ENCODE peak calls at places on chromosomes 5 and 9, in four cellular contexts. U is HepG2, X is A549, D is K562. Z is an unnamed sample.
A peak's percentile ranks its signal among the peaks of the same experiment; 100 is the strongest.

GRCh38 chr5:17436345-17436744 is 61.7 kb upstream of the TAF11L2 start:
- DNase-seq in U (no peak), X (no peak), D (no peak), Z (no peak)

GRCh38 chr9:134525841-134526797 is 115.5 kb upstream of the COL5A1 start:
- DNase-seq in D (no peak), U (no peak), X (no peak), Z (no peak)

GRCh38 chr5:30401479-30402058 is 791.9 kb upstream of the CDH6 start:
- DNase-seq in X (no peak), U (peak; percentile 53), D (no peak), Z (peak; percentile 48)

GRCh38 chr9:4293293-4293931 is 6.5 kb downstream of the GLIS3 start:
- DNase-seq in X (peak; percentile 50), D (no peak), U (no peak), Z (peak; percentile 97)

GRCh38 chr9:33778700-33779351 is 16.5 kb upstream of the PRSS3 start:
- DNase-seq in X (peak; percentile 67), D (peak; percentile 31), U (peak; percentile 54), Z (peak; percentile 59)

GRCh38 chr5:89064054-89064453 is 181.1 kb upstream of the MEF2C start:
- DNase-seq in D (no peak), U (no peak), X (no peak), Z (no peak)

GRCh38 chr5:109848130-109848529 is 158.4 kb downstream of the MAN2A1 start:
- DNase-seq in U (no peak), D (no peak), X (no peak), Z (no peak)

GRCh38 chr9:108382267-108382666 is 473.5 kb downstream of the ACTL7B start:
- DNase-seq in D (no peak), X (no peak), U (no peak), Z (no peak)

GRCh38 chr5:167857321-167857720 is 434.1 kb upstream of the WWC1 start:
- DNase-seq in U (no peak), D (no peak), X (no peak), Z (no peak)

GRCh38 chr5:87079219-87079618 is 188.5 kb upstream of the RASA1 start:
- DNase-seq in U (no peak), D (no peak), X (no peak), Z (no peak)

GRCh38 chr5:158776681-158777080 is 323.0 kb downstream of the EBF1 start:
- DNase-seq in D (no peak), U (no peak), X (no peak), Z (no peak)

GRCh38 chr5:37619353-37619752 is 220.5 kb downstream of the GDNF start:
- DNase-seq in U (no peak), D (no peak), X (no peak), Z (peak; percentile 86)

GRCh38 chr9:2181794-2182193 is 166.6 kb downstream of the SMARCA2 start:
- DNase-seq in X (no peak), D (peak; percentile 13), U (no peak), Z (peak; percentile 7)

GRCh38 chr5:14413331-14413750 is 168.3 kb upstream of the OTULINL start:
- DNase-seq in U (no peak), D (no peak), X (no peak), Z (peak; percentile 63)

GRCh38 chr5:102154291-102154690 is 141.8 kb downstream of the SLCO4C1 start:
- DNase-seq in X (no peak), D (no peak), U (no peak), Z (no peak)

GRCh38 chr5:116455061-116455460 is 119.6 kb downstream of the SEMA6A start:
- DNase-seq in D (no peak), X (no peak), U (no peak), Z (peak; percentile 6)

GRCh38 chr9:87527211-87527916 is 29.7 kb downstream of the DAPK1 start:
- DNase-seq in X (no peak), D (no peak), U (no peak), Z (no peak)

GRCh38 chr9:75612754-75613153 is 277.7 kb upstream of the PCSK5 start:
- DNase-seq in D (no peak), U (no peak), X (no peak), Z (no peak)

GRCh38 chr9:133119461-133120342 is 1.3 kb downstream of the RALGDS start:
- DNase-seq in D (no peak), U (no peak), X (no peak), Z (peak; percentile 4)

GRCh38 chr5:157457391-157457790 is 2.6 kb upstream of the NIPAL4 start:
- DNase-seq in D (no peak), X (no peak), U (no peak), Z (no peak)

GRCh38 chr5:148733601-148734438 is 79.5 kb upstream of the HTR4 start:
- DNase-seq in D (peak; percentile 47), X (peak; percentile 28), U (peak; percentile 66), Z (peak; percentile 84)

GRCh38 chr9:83056180-83056579 is 6.8 kb downstream of the RASEF start:
- DNase-seq in U (no peak), D (no peak), X (no peak), Z (no peak)

GRCh38 chr5:57366744-57367143 is 115.9 kb downstream of the ACTBL2 start:
- DNase-seq in D (no peak), U (peak; percentile 77), X (peak; percentile 74), Z (peak; percentile 28)

GRCh38 chr5:79521156-79521555 is 7.2 kb upstream of the HOMER1 start:
- DNase-seq in U (no peak), X (no peak), D (no peak), Z (no peak)

GRCh38 chr9:93899609-93900435 is 55.3 kb downstream of the BARX1 start:
- DNase-seq in U (no peak), X (no peak), D (no peak), Z (no peak)

GRCh38 chr9:93902780-93903655 is 52.1 kb downstream of the BARX1 start:
- DNase-seq in U (no peak), D (no peak), X (no peak), Z (no peak)

GRCh38 chr9:93902051-93902779 is 52.9 kb downstream of the BARX1 start:
- DNase-seq in X (no peak), D (no peak), U (no peak), Z (no peak)

GRCh38 chr9:93900436-93900819 is 54.7 kb downstream of the BARX1 start:
- DNase-seq in D (no peak), X (no peak), U (no peak), Z (no peak)

GRCh38 chr9:93900971-93901861 is 53.9 kb downstream of the BARX1 start:
- DNase-seq in D (no peak), U (no peak), X (no peak), Z (no peak)
- TF ChIP-seq CEBPB in D (no peak), U (no peak), X (no peak), Z (no peak)

GRCh38 chr9:93173365-93174150 is 10.4 kb upstream of the WNK2 start:
- DNase-seq in U (no peak), D (no peak), X (no peak), Z (no peak)
- TF ChIP-seq MAZ in U (no peak), D (no peak), X (no peak), Z (no peak)

GRCh38 chr5:137019229-137019628 is 479.9 kb downstream of the SPOCK1 start:
- DNase-seq in X (no peak), U (no peak), D (no peak), Z (no peak)

GRCh38 chr5:137022043-137022442 is 477.1 kb downstream of the SPOCK1 start:
- DNase-seq in U (no peak), D (no peak), X (no peak), Z (no peak)

GRCh38 chr5:137016783-137017324 is 482.3 kb downstream of the SPOCK1 start:
- DNase-seq in D (no peak), X (no peak), U (no peak), Z (no peak)

GRCh38 chr5:137027758-137028157 is 471.4 kb downstream of the SPOCK1 start:
- DNase-seq in D (no peak), X (no peak), U (no peak), Z (no peak)

DNA sequence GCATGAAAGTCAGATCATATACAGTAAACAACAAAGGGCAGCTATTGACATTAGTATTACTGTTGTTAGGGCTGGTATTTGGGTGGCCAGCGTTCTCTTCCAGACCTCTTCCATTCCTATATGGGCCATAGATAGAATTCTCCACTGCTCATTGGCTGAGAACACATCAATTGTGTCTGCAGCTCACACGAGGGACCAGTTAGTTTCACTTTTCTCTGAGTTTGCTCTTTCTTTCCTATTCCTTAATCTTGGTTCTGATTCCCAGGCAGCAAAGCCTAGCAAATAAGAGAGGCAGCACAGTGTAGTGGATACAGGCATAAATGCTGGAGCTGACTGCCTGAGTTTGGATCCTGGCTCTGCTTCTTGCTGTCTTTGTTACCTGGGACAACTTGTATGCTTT is 476.4 kb downstream of the SPOCK1 start:
- DNase-seq in U (no peak), X (no peak), D (no peak), Z (no peak)
- TF ChIP-seq CEBPB in U (no peak), X (no peak), D (no peak), Z (no peak)

GRCh38 chr5:73388371-73388684 is 60.2 kb downstream of the FOXD1 start:
- DNase-seq in X (no peak), D (no peak), U (no peak), Z (peak; percentile 63)
- TF ChIP-seq MAZ in X (no peak), D (no peak), U (no peak), Z (no peak)

DNA sequence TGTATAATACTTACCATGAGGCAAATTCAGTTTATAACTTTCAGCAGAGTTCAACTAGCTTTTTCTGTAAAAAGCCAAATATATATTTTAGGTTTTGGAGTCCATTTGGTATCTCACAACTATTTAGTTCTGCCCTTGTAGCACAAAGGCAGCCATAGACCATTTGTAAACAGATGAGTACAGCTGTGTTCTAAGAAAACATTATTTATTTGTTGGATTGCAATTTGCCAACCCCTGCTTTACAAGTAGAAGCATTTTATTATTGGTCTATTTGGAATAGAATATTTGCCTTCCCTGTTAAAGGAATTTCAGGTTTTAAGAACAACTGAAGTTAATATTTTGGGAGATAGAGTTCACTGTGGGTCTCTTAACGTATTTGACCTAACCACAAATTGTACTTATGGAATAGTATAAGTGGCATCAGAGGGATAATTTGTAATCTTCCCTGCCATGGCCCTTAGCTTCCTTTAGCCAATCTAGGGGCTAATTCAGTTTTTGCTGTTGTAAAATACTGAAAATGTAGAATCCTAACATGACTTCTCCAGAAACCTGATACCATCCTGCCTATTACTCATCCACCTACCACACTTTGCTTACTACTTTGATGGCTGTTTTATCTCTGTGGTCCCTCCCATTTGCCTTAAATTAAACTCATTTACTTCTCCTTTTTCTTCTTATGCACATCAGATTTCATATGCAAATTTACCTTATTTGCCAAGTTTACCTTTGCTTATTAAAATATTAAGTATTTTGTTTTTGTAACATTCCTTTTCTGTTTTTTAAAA is 109.2 kb downstream of the DMXL1 start:
- DNase-seq in U (no peak), D (no peak), X (no peak), Z (peak; percentile 52)
- TF ChIP-seq CEBPB in U (no peak), D (no peak), X (no peak), Z (no peak)

DNA sequence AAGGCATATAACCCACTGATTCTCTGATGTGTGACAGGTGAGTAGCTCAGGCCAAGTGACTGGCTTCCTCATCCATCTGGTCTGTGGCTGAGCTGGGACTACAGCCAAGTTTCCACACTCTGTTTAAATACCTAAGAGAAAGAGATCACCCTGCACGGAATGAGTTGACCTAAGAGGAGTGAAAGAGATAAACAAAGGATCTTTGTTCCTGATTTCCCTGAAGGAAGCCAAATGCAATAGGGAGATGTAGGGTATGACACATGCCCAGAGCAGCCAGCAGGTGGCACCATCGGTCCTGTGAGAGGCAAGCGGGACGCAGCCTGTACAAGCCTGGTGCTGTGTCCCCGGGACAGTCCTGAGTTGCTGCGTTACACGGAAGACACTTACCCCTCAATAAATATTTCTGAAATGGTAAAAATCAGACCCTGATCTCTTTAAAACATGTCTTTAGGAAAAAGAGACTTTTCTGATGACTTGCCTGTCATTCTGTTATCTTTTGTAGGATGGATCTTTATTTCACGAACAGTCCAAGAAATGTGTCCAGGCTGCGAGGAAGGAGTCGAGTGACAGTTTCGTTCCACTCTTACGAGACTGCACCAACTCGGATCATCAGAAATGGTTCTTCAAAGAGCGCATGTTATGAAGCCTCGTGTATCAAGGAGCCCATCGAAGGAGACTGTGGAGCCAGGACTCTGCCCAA is 41.1 kb downstream of the GALNT12 start:
- DNase-seq in U (peak; percentile 97), D (peak; percentile 79), X (peak; percentile 83), Z (peak; percentile 98)
- TF ChIP-seq MAZ in U (no peak), D (peak; percentile 29), X (no peak), Z (no peak)

GRCh38 chr5:61460471-61460870 is 128.4 kb downstream of the ZSWIM6 start:
- DNase-seq in D (no peak), U (no peak), X (no peak), Z (no peak)
- TF ChIP-seq CEBPB in D (no peak), U (no peak), X (no peak), Z (no peak)

Z was measured in IMR-90.